ENCODE peak calls at places on chromosomes 12 and 14, in eight cellular contexts. One of them, this sample, is unnamed.

GRCh38 chr14:54881235-54881760 is 21.3 kb downstream of the GCH1 start:
- DNase-seq in CD8-positive, alpha-beta memory T cell: no peak
- DNase-seq in tibial artery: no peak
- DNase-seq in brain microvascular endothelial cell: peak
- DNase-seq in adrenal gland: peak
- DNase-seq in OCI-LY7: peak
- DNase-seq in small intestine: peak
- DNase-seq in IMR-90: peak
- DNase-seq in this sample: no peak

GRCh38 chr12:42186793-42187192 is 42.1 kb upstream of the GXYLT1 start:
- DNase-seq in CD8-positive, alpha-beta memory T cell: no peak
- DNase-seq in tibial artery: no peak
- DNase-seq in small intestine: no peak
- DNase-seq in OCI-LY7: no peak
- DNase-seq in adrenal gland: no peak
- DNase-seq in brain microvascular endothelial cell: no peak
- DNase-seq in IMR-90: no peak
- DNase-seq in this sample: no peak

GRCh38 chr12:45725631-45726593 is 3.6 kb upstream of the ARID2 start:
- DNase-seq in IMR-90: peak
- DNase-seq in tibial artery: no peak
- DNase-seq in CD8-positive, alpha-beta memory T cell: peak
- DNase-seq in brain microvascular endothelial cell: peak
- DNase-seq in small intestine: peak
- DNase-seq in adrenal gland: no peak
- DNase-seq in OCI-LY7: peak
- DNase-seq in this sample: peak

GRCh38 chr12:53659011-53659551 is 16.8 kb downstream of the ATP5MC2 start:
- DNase-seq in small intestine: peak
- DNase-seq in brain microvascular endothelial cell: peak
- DNase-seq in tibial artery: peak
- DNase-seq in adrenal gland: no peak
- DNase-seq in IMR-90: peak
- DNase-seq in OCI-LY7: no peak
- DNase-seq in CD8-positive, alpha-beta memory T cell: no peak
- DNase-seq in this sample: no peak

GRCh38 chr14:29352681-29353080 is 575.0 kb downstream of the PRKD1 start:
- DNase-seq in brain microvascular endothelial cell: no peak
- DNase-seq in IMR-90: no peak
- DNase-seq in OCI-LY7: no peak
- DNase-seq in adrenal gland: no peak
- DNase-seq in tibial artery: no peak
- DNase-seq in CD8-positive, alpha-beta memory T cell: no peak
- DNase-seq in small intestine: no peak
- DNase-seq in this sample: no peak

GRCh38 chr12:108611884-108612415 is 14.1 kb upstream of the TMEM119 start:
- DNase-seq in tibial artery: no peak
- DNase-seq in OCI-LY7: peak
- DNase-seq in small intestine: no peak
- DNase-seq in adrenal gland: peak
- DNase-seq in brain microvascular endothelial cell: peak
- DNase-seq in IMR-90: peak
- DNase-seq in CD8-positive, alpha-beta memory T cell: peak
- DNase-seq in this sample: peak

GRCh38 chr14:99094901-99095300 is 177.1 kb downstream of the BCL11B start:
- DNase-seq in adrenal gland: no peak
- DNase-seq in CD8-positive, alpha-beta memory T cell: no peak
- DNase-seq in IMR-90: no peak
- DNase-seq in small intestine: no peak
- DNase-seq in brain microvascular endothelial cell: no peak
- DNase-seq in tibial artery: no peak
- DNase-seq in OCI-LY7: no peak
- DNase-seq in this sample: no peak

GRCh38 chr14:70901218-70901772 is 6.0 kb upstream of the PCNX1 start:
- DNase-seq in OCI-LY7: no peak
- DNase-seq in small intestine: no peak
- DNase-seq in IMR-90: peak
- DNase-seq in adrenal gland: no peak
- DNase-seq in CD8-positive, alpha-beta memory T cell: no peak
- DNase-seq in tibial artery: no peak
- DNase-seq in brain microvascular endothelial cell: no peak
- DNase-seq in this sample: no peak

GRCh38 chr14:50883827-50884197 is 12.0 kb downstream of the ABHD12B start:
- DNase-seq in adrenal gland: no peak
- DNase-seq in brain microvascular endothelial cell: no peak
- DNase-seq in OCI-LY7: no peak
- DNase-seq in IMR-90: no peak
- DNase-seq in small intestine: no peak
- DNase-seq in CD8-positive, alpha-beta memory T cell: no peak
- DNase-seq in tibial artery: no peak
- DNase-seq in this sample: no peak

GRCh38 chr12:62948123-62948522 is 13.2 kb upstream of the PPM1H start:
- DNase-seq in tibial artery: no peak
- DNase-seq in IMR-90: no peak
- DNase-seq in small intestine: no peak
- DNase-seq in brain microvascular endothelial cell: no peak
- DNase-seq in OCI-LY7: no peak
- DNase-seq in CD8-positive, alpha-beta memory T cell: no peak
- DNase-seq in adrenal gland: no peak
- DNase-seq in this sample: no peak

GRCh38 chr14:95597784-95598204 is 62.9 kb downstream of the GLRX5 start:
- DNase-seq in tibial artery: no peak
- DNase-seq in adrenal gland: no peak
- DNase-seq in small intestine: peak
- DNase-seq in CD8-positive, alpha-beta memory T cell: no peak
- DNase-seq in IMR-90: peak
- DNase-seq in OCI-LY7: no peak
- DNase-seq in brain microvascular endothelial cell: peak
- DNase-seq in this sample: peak

GRCh38 chr12:104263580-104264358 is 39.8 kb upstream of the EID3 start:
- DNase-seq in CD8-positive, alpha-beta memory T cell: no peak
- DNase-seq in adrenal gland: no peak
- DNase-seq in tibial artery: no peak
- DNase-seq in small intestine: no peak
- DNase-seq in OCI-LY7: no peak
- DNase-seq in IMR-90: peak
- DNase-seq in brain microvascular endothelial cell: no peak
- DNase-seq in this sample: no peak

GRCh38 chr12:124078800-124079199 is 105.8 kb downstream of the ZNF664 start:
- DNase-seq in OCI-LY7: no peak
- DNase-seq in tibial artery: no peak
- DNase-seq in brain microvascular endothelial cell: no peak
- DNase-seq in adrenal gland: no peak
- DNase-seq in small intestine: no peak
- DNase-seq in CD8-positive, alpha-beta memory T cell: no peak
- DNase-seq in IMR-90: no peak
- DNase-seq in this sample: no peak

GRCh38 chr14:64478634-64479250 is 13.4 kb downstream of the AKAP5 start:
- DNase-seq in brain microvascular endothelial cell: peak
- DNase-seq in IMR-90: peak
- DNase-seq in OCI-LY7: peak
- DNase-seq in tibial artery: no peak
- DNase-seq in CD8-positive, alpha-beta memory T cell: no peak
- DNase-seq in adrenal gland: no peak
- DNase-seq in small intestine: peak
- DNase-seq in this sample: no peak

GRCh38 chr14:33949051-33950037 is 1.5 kb downstream of the EGLN3 start:
- DNase-seq in brain microvascular endothelial cell: no peak
- DNase-seq in tibial artery: no peak
- DNase-seq in OCI-LY7: no peak
- DNase-seq in adrenal gland: no peak
- DNase-seq in CD8-positive, alpha-beta memory T cell: no peak
- DNase-seq in IMR-90: no peak
- DNase-seq in small intestine: peak
- DNase-seq in this sample: no peak

GRCh38 chr12:34033628-34034296 is 11.5 kb downstream of the ALG10 start:
- DNase-seq in OCI-LY7: peak
- DNase-seq in adrenal gland: no peak
- DNase-seq in CD8-positive, alpha-beta memory T cell: no peak
- DNase-seq in brain microvascular endothelial cell: peak
- DNase-seq in tibial artery: no peak
- DNase-seq in small intestine: peak
- DNase-seq in IMR-90: peak
- DNase-seq in this sample: no peak

GRCh38 chr12:130591736-130592135 is 124.4 kb downstream of the RIMBP2 start:
- DNase-seq in tibial artery: no peak
- DNase-seq in brain microvascular endothelial cell: no peak
- DNase-seq in adrenal gland: no peak
- DNase-seq in CD8-positive, alpha-beta memory T cell: no peak
- DNase-seq in small intestine: no peak
- DNase-seq in OCI-LY7: no peak
- DNase-seq in IMR-90: no peak
- DNase-seq in this sample: no peak

GRCh38 chr14:49218436-49219092 is 367.6 kb downstream of the RPS29 start:
- DNase-seq in adrenal gland: no peak
- DNase-seq in CD8-positive, alpha-beta memory T cell: no peak
- DNase-seq in tibial artery: no peak
- DNase-seq in OCI-LY7: no peak
- DNase-seq in IMR-90: no peak
- DNase-seq in small intestine: no peak
- DNase-seq in brain microvascular endothelial cell: peak
- DNase-seq in this sample: no peak
- H3K27ac ChIP-seq in adrenal gland: no peak
- H3K27ac ChIP-seq in CD8-positive, alpha-beta memory T cell: no peak
- H3K27ac ChIP-seq in tibial artery: peak
- H3K27ac ChIP-seq in OCI-LY7: no peak
- H3K27ac ChIP-seq in IMR-90: no peak
- H3K27ac ChIP-seq in small intestine: no peak
- H3K27ac ChIP-seq in brain microvascular endothelial cell: no peak
- H3K27ac ChIP-seq in this sample: no peak

GRCh38 chr12:9115731-9116689 is at the start of gene A2M:
- DNase-seq in small intestine: peak
- DNase-seq in tibial artery: no peak
- DNase-seq in brain microvascular endothelial cell: no peak
- DNase-seq in CD8-positive, alpha-beta memory T cell: no peak
- DNase-seq in OCI-LY7: no peak
- DNase-seq in adrenal gland: peak
- DNase-seq in IMR-90: no peak
- DNase-seq in this sample: no peak

GRCh38 chr12:9113987-9114309 is 1.8 kb downstream of the A2M start:
- DNase-seq in CD8-positive, alpha-beta memory T cell: no peak
- DNase-seq in adrenal gland: no peak
- DNase-seq in OCI-LY7: no peak
- DNase-seq in tibial artery: no peak
- DNase-seq in small intestine: no peak
- DNase-seq in brain microvascular endothelial cell: no peak
- DNase-seq in IMR-90: no peak
- DNase-seq in this sample: no peak

GRCh38 chr12:9112076-9112853 is 3.5 kb downstream of the A2M start:
- DNase-seq in IMR-90: no peak
- DNase-seq in adrenal gland: no peak
- DNase-seq in CD8-positive, alpha-beta memory T cell: no peak
- DNase-seq in small intestine: no peak
- DNase-seq in tibial artery: no peak
- DNase-seq in brain microvascular endothelial cell: no peak
- DNase-seq in OCI-LY7: no peak
- DNase-seq in this sample: no peak

GRCh38 chr12:9113296-9113986 is 2.3 kb downstream of the A2M start:
- DNase-seq in brain microvascular endothelial cell: no peak
- DNase-seq in CD8-positive, alpha-beta memory T cell: no peak
- DNase-seq in small intestine: no peak
- DNase-seq in OCI-LY7: no peak
- DNase-seq in adrenal gland: no peak
- DNase-seq in tibial artery: no peak
- DNase-seq in IMR-90: no peak
- DNase-seq in this sample: no peak

GRCh38 chr12:9114946-9115345 is 773 bp downstream of the A2M start:
- DNase-seq in CD8-positive, alpha-beta memory T cell: no peak
- DNase-seq in adrenal gland: no peak
- DNase-seq in small intestine: no peak
- DNase-seq in IMR-90: no peak
- DNase-seq in tibial artery: no peak
- DNase-seq in OCI-LY7: no peak
- DNase-seq in brain microvascular endothelial cell: no peak
- DNase-seq in this sample: no peak
- H3K27ac ChIP-seq in CD8-positive, alpha-beta memory T cell: no peak
- H3K27ac ChIP-seq in adrenal gland: no peak
- H3K27ac ChIP-seq in small intestine: no peak
- H3K27ac ChIP-seq in IMR-90: no peak
- H3K27ac ChIP-seq in tibial artery: peak
- H3K27ac ChIP-seq in OCI-LY7: no peak
- H3K27ac ChIP-seq in brain microvascular endothelial cell: no peak
- H3K27ac ChIP-seq in this sample: no peak

DNA sequence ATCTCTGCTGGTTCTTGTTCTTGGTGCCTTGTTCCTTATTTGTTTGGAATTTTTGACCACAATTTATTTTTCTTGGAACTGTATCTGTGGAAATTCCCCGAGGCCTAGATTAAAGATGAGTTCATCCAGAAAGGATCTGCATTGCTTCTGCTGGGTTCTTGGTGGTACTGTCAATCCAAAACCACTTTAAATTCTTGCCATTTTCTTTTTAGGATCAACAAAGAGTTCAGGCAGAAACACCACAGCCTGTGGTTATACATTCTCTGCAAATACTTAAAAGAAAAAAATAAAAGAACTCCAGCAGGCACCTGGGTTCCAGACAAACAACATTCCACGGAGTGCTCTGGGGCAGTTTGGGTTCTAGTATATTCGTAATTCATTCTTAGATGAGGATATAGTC is 6.0 kb upstream of the VAMP1 start:
- DNase-seq in CD8-positive, alpha-beta memory T cell: no peak
- DNase-seq in IMR-90: peak
- DNase-seq in brain microvascular endothelial cell: peak
- DNase-seq in tibial artery: no peak
- DNase-seq in adrenal gland: no peak
- DNase-seq in small intestine: no peak
- DNase-seq in OCI-LY7: no peak
- DNase-seq in this sample: no peak
- H3K27ac ChIP-seq in CD8-positive, alpha-beta memory T cell: no peak
- H3K27ac ChIP-seq in IMR-90: no peak
- H3K27ac ChIP-seq in brain microvascular endothelial cell: peak
- H3K27ac ChIP-seq in tibial artery: no peak
- H3K27ac ChIP-seq in adrenal gland: no peak
- H3K27ac ChIP-seq in small intestine: no peak
- H3K27ac ChIP-seq in OCI-LY7: no peak
- H3K27ac ChIP-seq in this sample: no peak

GRCh38 chr12:121678305-121678704 is 8.9 kb upstream of the MORN3 start:
- DNase-seq in adrenal gland: no peak
- DNase-seq in small intestine: no peak
- DNase-seq in CD8-positive, alpha-beta memory T cell: no peak
- DNase-seq in brain microvascular endothelial cell: no peak
- DNase-seq in IMR-90: no peak
- DNase-seq in tibial artery: no peak
- DNase-seq in OCI-LY7: no peak
- DNase-seq in this sample: no peak

GRCh38 chr12:121668750-121669524 is 517 bp downstream of the MORN3 start:
- DNase-seq in brain microvascular endothelial cell: no peak
- DNase-seq in tibial artery: no peak
- DNase-seq in CD8-positive, alpha-beta memory T cell: peak
- DNase-seq in IMR-90: peak
- DNase-seq in small intestine: no peak
- DNase-seq in OCI-LY7: peak
- DNase-seq in adrenal gland: no peak
- DNase-seq in this sample: peak

GRCh38 chr12:121669525-121669908 is at the start of gene MORN3:
- DNase-seq in brain microvascular endothelial cell: no peak
- DNase-seq in CD8-positive, alpha-beta memory T cell: no peak
- DNase-seq in OCI-LY7: no peak
- DNase-seq in IMR-90: no peak
- DNase-seq in small intestine: no peak
- DNase-seq in adrenal gland: no peak
- DNase-seq in tibial artery: no peak
- DNase-seq in this sample: no peak

GRCh38 chr12:121676190-121676589 is 6.7 kb upstream of the MORN3 start:
- DNase-seq in adrenal gland: no peak
- DNase-seq in IMR-90: no peak
- DNase-seq in brain microvascular endothelial cell: no peak
- DNase-seq in tibial artery: no peak
- DNase-seq in OCI-LY7: no peak
- DNase-seq in CD8-positive, alpha-beta memory T cell: no peak
- DNase-seq in small intestine: no peak
- DNase-seq in this sample: no peak

GRCh38 chr12:121673013-121673441 is 3.6 kb upstream of the MORN3 start:
- DNase-seq in small intestine: peak
- DNase-seq in adrenal gland: no peak
- DNase-seq in tibial artery: no peak
- DNase-seq in CD8-positive, alpha-beta memory T cell: peak
- DNase-seq in brain microvascular endothelial cell: no peak
- DNase-seq in IMR-90: no peak
- DNase-seq in OCI-LY7: no peak
- DNase-seq in this sample: peak
- H3K27ac ChIP-seq in small intestine: peak
- H3K27ac ChIP-seq in adrenal gland: no peak
- H3K27ac ChIP-seq in tibial artery: no peak
- H3K27ac ChIP-seq in CD8-positive, alpha-beta memory T cell: peak
- H3K27ac ChIP-seq in brain microvascular endothelial cell: no peak
- H3K27ac ChIP-seq in IMR-90: no peak
- H3K27ac ChIP-seq in OCI-LY7: no peak
- H3K27ac ChIP-seq in this sample: peak

This sample was measured in WERI-Rb-1.